ENCODE peak calls at places on chromosome 6, in seven cellular contexts. R, C, N, S, J, P and A are unnamed samples.

GRCh38 chr6:130050230-130050629 is 31.8 kb downstream of the L3MBTL3 start:
- DNase-seq in P (no peak), J (no peak), S (no peak), N (no peak), R (no peak), C (no peak), A (no peak)

GRCh38 chr6:165768961-165769360 is 105.9 kb upstream of the PDE10A start:
- DNase-seq in P (no peak), S (no peak), N (no peak), R (no peak), J (no peak), C (no peak), A (no peak)

GRCh38 chr6:157217894-157218370 is 105.4 kb downstream of the TMEM242 start:
- DNase-seq in C (no peak), N (no peak), P (no peak), S (no peak), R (no peak), J (no peak), A (no peak)

GRCh38 chr6:157990321-157991066 is 8.8 kb downstream of the SYNJ2 start:
- DNase-seq in P (no peak), J (peak), C (no peak), R (no peak), S (no peak), N (no peak), A (no peak)

GRCh38 chr6:140321891-140322290 is 947.4 kb upstream of the CITED2 start:
- DNase-seq in S (no peak), R (no peak), J (no peak), C (no peak), P (no peak), N (no peak), A (no peak)

GRCh38 chr6:147067184-147067583 is 137.0 kb upstream of the STXBP5 start:
- DNase-seq in C (no peak), R (no peak), J (no peak), S (no peak), P (no peak), N (no peak), A (no peak)

GRCh38 chr6:125812394-125813231 is 21.9 kb downstream of the NCOA7 start:
- DNase-seq in N (no peak), C (no peak), R (no peak), S (no peak), P (no peak), J (no peak), A (no peak)

GRCh38 chr6:142737368-142738060 is 207.5 kb downstream of the HIVEP2 start:
- DNase-seq in C (no peak), R (no peak), J (peak), P (no peak), N (no peak), S (no peak), A (no peak)

GRCh38 chr6:118134257-118134656 is 227.2 kb downstream of the SLC35F1 start:
- DNase-seq in N (no peak), S (no peak), J (no peak), R (no peak), P (no peak), C (no peak), A (no peak)

GRCh38 chr6:1871936-1872335 is 262.2 kb downstream of the FOXC1 start:
- DNase-seq in C (no peak), S (no peak), J (no peak), P (peak), R (no peak), N (no peak), A (no peak)

GRCh38 chr6:80771941-80772340 is 665.5 kb downstream of the BCKDHB start:
- DNase-seq in J (peak), R (no peak), S (no peak), P (no peak), N (no peak), C (no peak), A (no peak)

GRCh38 chr6:168637853-168638252 is 196.9 kb downstream of the SMOC2 start:
- DNase-seq in C (no peak), J (no peak), N (no peak), R (no peak), S (no peak), P (no peak), A (no peak)

GRCh38 chr6:73393278-73393677 is 1.4 kb upstream of the DDX43 start:
- DNase-seq in R (no peak), S (no peak), J (no peak), P (no peak), C (no peak), N (no peak), A (no peak)

GRCh38 chr6:39599996-39600395 is 125.2 kb downstream of the KIF6 start:
- DNase-seq in S (no peak), N (no peak), R (no peak), P (no peak), J (no peak), C (no peak), A (no peak)

GRCh38 chr6:9155836-9156235 is 720.5 kb upstream of the SLC35B3 start:
- DNase-seq in N (no peak), J (no peak), S (no peak), P (no peak), C (no peak), R (no peak), A (no peak)

GRCh38 chr6:117110737-117111136 is 154.6 kb upstream of the VGLL2 start:
- DNase-seq in C (no peak), S (no peak), R (no peak), P (no peak), J (peak), N (no peak), A (no peak)

GRCh38 chr6:170177383-170178265 is 113.3 kb downstream of the DLL1 start:
- DNase-seq in C (no peak), P (peak), S (no peak), N (no peak), J (no peak), R (peak), A (no peak)

GRCh38 chr6:84546427-84546914 is 217.9 kb downstream of the TBX18 start:
- DNase-seq in J (peak), S (no peak), R (no peak), N (no peak), C (no peak), P (no peak), A (no peak)

GRCh38 chr6:56155634-56156141 is 91.7 kb downstream of the COL21A1 start:
- DNase-seq in N (no peak), P (no peak), S (no peak), J (no peak), R (no peak), C (no peak), A (no peak)

GRCh38 chr6:41222045-41222444 is 6.1 kb upstream of the TREML4 start:
- DNase-seq in C (no peak), R (no peak), S (no peak), J (no peak), N (no peak), P (no peak), A (no peak)

GRCh38 chr6:106163966-106164877 is 78.1 kb downstream of the PRDM1 start:
- DNase-seq in S (no peak), J (no peak), R (peak), P (peak), C (no peak), N (no peak), A (no peak)

GRCh38 chr6:137879301-137879700 is 12.2 kb downstream of the TNFAIP3 start:
- DNase-seq in N (no peak), S (no peak), C (no peak), P (no peak), J (no peak), R (no peak), A (no peak)

GRCh38 chr6:113873043-113873667 is 16.0 kb downstream of the MARCKS start:
- DNase-seq in J (no peak), N (no peak), P (peak), C (no peak), R (no peak), S (no peak), A (no peak)

GRCh38 chr6:107716688-107717089 is 107.4 kb downstream of the SCML4 start:
- DNase-seq in R (peak), N (peak), C (peak), J (peak), S (no peak), P (no peak), A (no peak)

GRCh38 chr6:49713346-49713745 is at the start of gene CRISP2:
- DNase-seq in P (no peak), J (peak), N (no peak), C (no peak), R (no peak), S (no peak), A (no peak)

GRCh38 chr6:34556493-34556892 is 364 bp upstream of the SPDEF start:
- DNase-seq in C (no peak), S (no peak), N (no peak), R (no peak), J (no peak), P (no peak), A (no peak)

GRCh38 chr6:42118162-42119001 is 24.0 kb downstream of the C6orf132 start:
- DNase-seq in J (no peak), R (no peak), C (no peak), P (peak), S (no peak), N (no peak), A (no peak)

GRCh38 chr6:13395272-13396237 is 67.2 kb upstream of the TBC1D7 start:
- DNase-seq in R (no peak), C (no peak), N (no peak), J (peak), S (no peak), P (peak), A (no peak)

GRCh38 chr6:36126553-36127458 is 3.5 kb upstream of the MAPK13 start:
- DNase-seq in N (no peak), J (no peak), P (no peak), R (no peak), S (no peak), C (no peak), A (no peak)

GRCh38 chr6:18477301-18477941 is 90.3 kb downstream of the RNF144B start:
- DNase-seq in P (no peak), S (no peak), C (no peak), J (no peak), N (no peak), R (no peak), A (no peak)

GRCh38 chr6:7107578-7108195 is at the start of gene RREB1:
- DNase-seq in N (peak), S (peak), C (peak), R (peak), P (peak), J (peak), A (peak)

GRCh38 chr6:112785408-112785807 is 438.3 kb downstream of the RFPL4B start:
- DNase-seq in C (no peak), P (no peak), J (no peak), S (no peak), N (no peak), R (no peak), A (no peak)

GRCh38 chr6:45657243-45657642 is 279.5 kb upstream of the SUPT3H start:
- DNase-seq in N (no peak), J (no peak), P (no peak), S (no peak), C (no peak), R (no peak), A (no peak)

GRCh38 chr6:20211037-20211940 is 980 bp downstream of the MBOAT1 start:
- DNase-seq in R (no peak), C (no peak), S (no peak), J (peak), N (no peak), P (no peak), A (no peak)

GRCh38 chr6:159470400-159470799 is 222.6 kb downstream of the SOD2 start:
- DNase-seq in J (no peak), N (no peak), R (no peak), C (no peak), S (no peak), P (no peak), A (no peak)

GRCh38 chr6:159151266-159151855 is 17.8 kb upstream of the FNDC1 start:
- DNase-seq in R (peak), N (peak), S (no peak), C (no peak), P (peak), J (peak), A (no peak)

GRCh38 chr6:113907107-113907506 is 50.0 kb downstream of the MARCKS start:
- DNase-seq in C (no peak), P (no peak), R (no peak), S (no peak), N (no peak), J (no peak), A (no peak)